ENCODE peak calls at places on chromosomes 11 and 22, in five cellular contexts. One of them, this sample, is unnamed.

GRCh38 chr11:123253909-123254308 is 58.9 kb upstream of the CLMP start:
- DNase-seq in CD8-positive, alpha-beta memory T cell: no peak
- DNase-seq in upper lobe of right lung: no peak
- DNase-seq in body of pancreas: no peak
- DNase-seq in astrocyte: peak
- DNase-seq in this sample: no peak

GRCh38 chr11:131056036-131056435 is 139.8 kb upstream of the SNX19 start:
- DNase-seq in upper lobe of right lung: no peak
- DNase-seq in astrocyte: no peak
- DNase-seq in CD8-positive, alpha-beta memory T cell: no peak
- DNase-seq in body of pancreas: no peak
- DNase-seq in this sample: no peak

GRCh38 chr11:87039371-87039770 is 1.6 kb downstream of the TMEM135 start:
- DNase-seq in CD8-positive, alpha-beta memory T cell: no peak
- DNase-seq in astrocyte: peak
- DNase-seq in upper lobe of right lung: no peak
- DNase-seq in body of pancreas: no peak
- DNase-seq in this sample: no peak

GRCh38 chr11:47248664-47249377 is at the start of gene ACP2:
- DNase-seq in upper lobe of right lung: peak
- DNase-seq in astrocyte: peak
- DNase-seq in body of pancreas: peak
- DNase-seq in CD8-positive, alpha-beta memory T cell: peak
- DNase-seq in this sample: peak

GRCh38 chr11:117095301-117096139 is 2.7 kb downstream of the SIK3 start:
- DNase-seq in astrocyte: peak
- DNase-seq in upper lobe of right lung: no peak
- DNase-seq in CD8-positive, alpha-beta memory T cell: no peak
- DNase-seq in body of pancreas: no peak
- DNase-seq in this sample: no peak

GRCh38 chr11:14499178-14499559 is 442 bp downstream of the COPB1 start:
- DNase-seq in upper lobe of right lung: no peak
- DNase-seq in CD8-positive, alpha-beta memory T cell: peak
- DNase-seq in astrocyte: no peak
- DNase-seq in body of pancreas: peak
- DNase-seq in this sample: peak

GRCh38 chr11:9643751-9644150 is 20.1 kb upstream of the SWAP70 start:
- DNase-seq in astrocyte: no peak
- DNase-seq in upper lobe of right lung: no peak
- DNase-seq in body of pancreas: no peak
- DNase-seq in CD8-positive, alpha-beta memory T cell: no peak
- DNase-seq in this sample: no peak

GRCh38 chr22:26053737-26054316 is 115.4 kb upstream of the SEZ6L start:
- DNase-seq in upper lobe of right lung: no peak
- DNase-seq in body of pancreas: no peak
- DNase-seq in astrocyte: no peak
- DNase-seq in CD8-positive, alpha-beta memory T cell: no peak
- DNase-seq in this sample: peak

GRCh38 chr11:12914401-12914912 is 94.7 kb upstream of the RASSF10 start:
- DNase-seq in body of pancreas: peak
- DNase-seq in astrocyte: peak
- DNase-seq in CD8-positive, alpha-beta memory T cell: no peak
- DNase-seq in upper lobe of right lung: peak
- DNase-seq in this sample: peak

GRCh38 chr11:33094157-33094556 is 54.8 kb downstream of the TCP11L1 start:
- DNase-seq in upper lobe of right lung: no peak
- DNase-seq in astrocyte: no peak
- DNase-seq in CD8-positive, alpha-beta memory T cell: no peak
- DNase-seq in body of pancreas: no peak
- DNase-seq in this sample: no peak

GRCh38 chr11:66386171-66387069 is 14.9 kb upstream of the SLC29A2 start:
- DNase-seq in CD8-positive, alpha-beta memory T cell: peak
- DNase-seq in body of pancreas: peak
- DNase-seq in astrocyte: peak
- DNase-seq in upper lobe of right lung: peak
- DNase-seq in this sample: peak

GRCh38 chr11:7577226-7577882 is 63.6 kb downstream of the PPFIBP2 start:
- DNase-seq in upper lobe of right lung: no peak
- DNase-seq in body of pancreas: no peak
- DNase-seq in CD8-positive, alpha-beta memory T cell: no peak
- DNase-seq in astrocyte: no peak
- DNase-seq in this sample: no peak

GRCh38 chr11:122853971-122854446 is 15.7 kb downstream of the CRTAM start:
- DNase-seq in CD8-positive, alpha-beta memory T cell: no peak
- DNase-seq in body of pancreas: peak
- DNase-seq in astrocyte: peak
- DNase-seq in upper lobe of right lung: no peak
- DNase-seq in this sample: peak

GRCh38 chr22:31861226-31861840 is 83.0 kb upstream of the YWHAH start:
- DNase-seq in CD8-positive, alpha-beta memory T cell: no peak
- DNase-seq in upper lobe of right lung: no peak
- DNase-seq in body of pancreas: no peak
- DNase-seq in astrocyte: no peak
- DNase-seq in this sample: no peak

GRCh38 chr11:67464411-67465189 is 4.5 kb downstream of the TMEM134 start:
- DNase-seq in body of pancreas: peak
- DNase-seq in CD8-positive, alpha-beta memory T cell: peak
- DNase-seq in upper lobe of right lung: peak
- DNase-seq in astrocyte: peak
- DNase-seq in this sample: peak

GRCh38 chr11:86740628-86741488 is 59.5 kb upstream of the PRSS23 start:
- DNase-seq in CD8-positive, alpha-beta memory T cell: no peak
- DNase-seq in astrocyte: peak
- DNase-seq in upper lobe of right lung: no peak
- DNase-seq in body of pancreas: peak
- DNase-seq in this sample: peak

GRCh38 chr11:16173798-16174197 is 182.5 kb downstream of the SOX6 start:
- DNase-seq in CD8-positive, alpha-beta memory T cell: no peak
- DNase-seq in body of pancreas: no peak
- DNase-seq in upper lobe of right lung: no peak
- DNase-seq in astrocyte: no peak
- DNase-seq in this sample: no peak
- H3K27ac ChIP-seq in CD8-positive, alpha-beta memory T cell: no peak
- H3K27ac ChIP-seq in body of pancreas: no peak
- H3K27ac ChIP-seq in upper lobe of right lung: no peak
- H3K27ac ChIP-seq in astrocyte: no peak
- H3K27ac ChIP-seq in this sample: no peak

GRCh38 chr22:43424865-43425630 is 13.2 kb downstream of the MPPED1 start:
- DNase-seq in CD8-positive, alpha-beta memory T cell: no peak
- DNase-seq in body of pancreas: no peak
- DNase-seq in astrocyte: no peak
- DNase-seq in upper lobe of right lung: no peak
- DNase-seq in this sample: no peak
- H3K27ac ChIP-seq in CD8-positive, alpha-beta memory T cell: no peak
- H3K27ac ChIP-seq in body of pancreas: no peak
- H3K27ac ChIP-seq in astrocyte: no peak
- H3K27ac ChIP-seq in upper lobe of right lung: no peak
- H3K27ac ChIP-seq in this sample: no peak

GRCh38 chr11:124941703-124942102 is 5.9 kb upstream of the HEPACAM start:
- DNase-seq in astrocyte: no peak
- DNase-seq in body of pancreas: no peak
- DNase-seq in upper lobe of right lung: no peak
- DNase-seq in CD8-positive, alpha-beta memory T cell: no peak
- DNase-seq in this sample: no peak
- H3K27ac ChIP-seq in astrocyte: no peak
- H3K27ac ChIP-seq in body of pancreas: no peak
- H3K27ac ChIP-seq in upper lobe of right lung: no peak
- H3K27ac ChIP-seq in CD8-positive, alpha-beta memory T cell: no peak
- H3K27ac ChIP-seq in this sample: no peak

GRCh38 chr22:43131773-43132501 is 11.3 kb downstream of the MCAT start:
- DNase-seq in upper lobe of right lung: no peak
- DNase-seq in body of pancreas: no peak
- DNase-seq in astrocyte: no peak
- DNase-seq in CD8-positive, alpha-beta memory T cell: no peak
- DNase-seq in this sample: no peak
- H3K27ac ChIP-seq in upper lobe of right lung: no peak
- H3K27ac ChIP-seq in body of pancreas: no peak
- H3K27ac ChIP-seq in astrocyte: no peak
- H3K27ac ChIP-seq in CD8-positive, alpha-beta memory T cell: no peak
- H3K27ac ChIP-seq in this sample: no peak